ENCODE peak calls at places on chromosome 1, in ten cellular contexts. S is heart left ventricle, B is prostate gland, O is left lung, N is T-helper 9 cell, X is astrocyte of the spinal cord, G is left ventricle myocardium inferior, T is PC-3, R is RPMI7951, K is AG10803. C is an unnamed sample.

GRCh38 chr1:234735476-234735875 is 125.5 kb upstream of the IRF2BP2 start:
- DNase-seq in R (no peak), N (no peak), X (no peak), O (no peak), K (no peak), B (no peak), G (no peak), T (no peak), S (no peak), C (no peak)

GRCh38 chr1:55989971-55990370 is 589.4 kb downstream of the PLPP3 start:
- DNase-seq in N (no peak), S (no peak), T (no peak), R (no peak), O (no peak), K (no peak), B (no peak), X (no peak), G (no peak), C (no peak)

GRCh38 chr1:193120604-193121166 is 1.1 kb upstream of the CDC73 start:
- DNase-seq in T (no peak), G (no peak), X (no peak), B (no peak), O (no peak), S (no peak), R (no peak), N (no peak), K (no peak), C (no peak)

GRCh38 chr1:41665962-41666917 is 181.8 kb upstream of the EDN2 start:
- DNase-seq in N (no peak), S (no peak), R (no peak), T (no peak), K (no peak), X (no peak), O (no peak), G (no peak), B (no peak), C (no peak)

GRCh38 chr1:92502247-92502646 is 15.5 kb upstream of the GFI1 start:
- DNase-seq in T (peak), O (no peak), G (no peak), K (peak), N (no peak), R (peak), X (peak), S (no peak), B (no peak), C (no peak)

GRCh38 chr1:115976062-115976899 is at the start of gene SLC22A15:
- DNase-seq in K (peak), B (peak), R (peak), T (peak), G (peak), O (peak), S (peak), N (peak), X (peak), C (no peak)

GRCh38 chr1:62439652-62440371 is 3.0 kb downstream of the USP1 start:
- DNase-seq in R (no peak), G (no peak), N (no peak), X (no peak), B (no peak), K (no peak), S (no peak), O (no peak), T (no peak), C (no peak)

GRCh38 chr1:228486596-228487335 is 416 bp upstream of the RNF187 start:
- DNase-seq in T (peak), N (peak), K (peak), X (peak), O (peak), G (peak), B (peak), R (peak), S (peak), C (peak)

GRCh38 chr1:177351361-177352108 is 180.8 kb downstream of the BRINP2 start:
- DNase-seq in B (no peak), G (no peak), K (no peak), O (peak), R (no peak), N (no peak), T (no peak), X (no peak), S (no peak), C (no peak)

GRCh38 chr1:94608142-94608851 is 66.7 kb upstream of the F3 start:
- DNase-seq in R (no peak), N (no peak), B (no peak), X (no peak), K (no peak), G (no peak), O (no peak), T (peak), S (no peak), C (no peak)

GRCh38 chr1:223217781-223218180 is 74.7 kb upstream of the TLR5 start:
- DNase-seq in B (no peak), G (no peak), S (no peak), X (no peak), N (no peak), K (no peak), O (no peak), T (no peak), R (no peak), C (no peak)

GRCh38 chr1:171801395-171801990 is 20.0 kb downstream of the METTL13 start:
- DNase-seq in N (no peak), K (peak), O (no peak), T (peak), G (no peak), B (peak), X (peak), R (peak), S (no peak), C (no peak)

GRCh38 chr1:169484107-169484506 is 1.6 kb downstream of the SLC19A2 start:
- DNase-seq in T (peak), K (no peak), B (no peak), R (no peak), N (no peak), S (no peak), X (no peak), G (no peak), O (no peak), C (no peak)

GRCh38 chr1:201708085-201708512 is 120.9 kb upstream of the IPO9 start:
- DNase-seq in K (peak), N (no peak), S (no peak), R (peak), G (no peak), O (no peak), X (peak), T (no peak), B (no peak), C (peak)

GRCh38 chr1:186994816-186995361 is 166.1 kb downstream of the PLA2G4A start:
- DNase-seq in N (no peak), B (no peak), K (no peak), T (no peak), G (no peak), O (no peak), X (no peak), S (no peak), R (no peak), C (no peak)

GRCh38 chr1:61993331-61993961 is 201.2 kb upstream of the L1TD1 start:
- DNase-seq in K (no peak), O (no peak), G (no peak), R (peak), N (no peak), T (peak), B (no peak), S (no peak), X (peak), C (peak)

GRCh38 chr1:78722521-78722920 is 72.9 kb downstream of the IFI44 start:
- DNase-seq in R (peak), S (no peak), T (no peak), N (no peak), G (no peak), O (no peak), B (no peak), K (peak), X (no peak), C (no peak)

GRCh38 chr1:92709738-92710137 is 75.2 kb downstream of the EVI5 start:
- DNase-seq in K (peak), G (no peak), T (peak), O (no peak), R (peak), X (peak), S (no peak), B (no peak), N (no peak), C (peak)

GRCh38 chr1:5831600-5832335 is 160.5 kb downstream of the NPHP4 start:
- DNase-seq in N (no peak), R (no peak), O (no peak), S (no peak), X (no peak), K (no peak), G (no peak), B (no peak), T (no peak), C (no peak)

GRCh38 chr1:98981917-98982513 is 22.6 kb downstream of the PLPPR5 start:
- DNase-seq in S (no peak), R (peak), O (no peak), B (no peak), K (peak), X (peak), T (peak), G (no peak), N (no peak), C (no peak)

GRCh38 chr1:114345930-114346479 is 165.0 kb downstream of the TRIM33 start:
- DNase-seq in T (no peak), R (peak), K (no peak), N (no peak), B (no peak), O (no peak), G (peak), S (peak), X (peak), C (peak)

GRCh38 chr1:8035289-8035688 is 9.2 kb upstream of the ERRFI1 start:
- DNase-seq in N (no peak), K (no peak), B (no peak), X (no peak), R (no peak), T (no peak), S (no peak), G (no peak), O (no peak), C (no peak)

GRCh38 chr1:2555634-2556276 is 416 bp upstream of the TNFRSF14 start:
- DNase-seq in T (peak), X (no peak), R (peak), B (peak), K (peak), S (peak), N (peak), O (peak), G (peak), C (no peak)

GRCh38 chr1:40784771-40785151 is 1.2 kb downstream of the KCNQ4 start:
- DNase-seq in G (no peak), T (no peak), K (no peak), X (no peak), S (no peak), N (no peak), R (no peak), O (no peak), B (no peak), C (no peak)

GRCh38 chr1:53715478-53715877 is 23.5 kb downstream of the GLIS1 start:
- DNase-seq in O (no peak), R (peak), G (no peak), X (no peak), N (no peak), B (no peak), S (no peak), K (no peak), T (peak), C (peak)

GRCh38 chr1:161274874-161275273 is 16.3 kb downstream of the PCP4L1 start:
- DNase-seq in O (no peak), N (no peak), R (no peak), G (no peak), K (no peak), B (no peak), S (no peak), T (no peak), X (no peak), C (peak)

GRCh38 chr1:53305650-53306049 is 22.2 kb downstream of the LRP8 start:
- DNase-seq in X (no peak), S (peak), R (no peak), O (peak), N (no peak), K (no peak), G (no peak), T (no peak), B (peak), C (no peak)